ENCODE peak calls at places on chromosomes 16 and 17, in five cellular contexts. Y is RPMI7951, D is NCI-H524 treated with DMSO at 0.1 percent for 48 hours, N is NCI-H2081, K is H4. R is an unnamed sample.

GRCh38 chr16:88087517-88087877 is 136.3 kb downstream of the BANP start:
- DNase-seq in Y (no peak), D (no peak), K (no peak), N (no peak), R (no peak)

GRCh38 chr16:72015124-72015523 is 6.6 kb downstream of the DHODH start:
- DNase-seq in D (no peak), N (no peak), Y (no peak), K (no peak), R (no peak)

GRCh38 chr16:79534143-79534542 is 66.4 kb downstream of the MAF start:
- DNase-seq in K (no peak), Y (no peak), N (no peak), D (no peak), R (no peak)

GRCh38 chr17:79424471-79425185 is 186.2 kb downstream of the RBFOX3 start:
- DNase-seq in Y (no peak), K (no peak), N (no peak), D (peak), R (no peak)

GRCh38 chr16:56370836-56371235 is 54.5 kb downstream of the AMFR start:
- DNase-seq in Y (peak), N (no peak), K (peak), D (no peak), R (peak)

GRCh38 chr16:80300876-80301275 is 239.9 kb upstream of the DYNLRB2 start:
- DNase-seq in Y (peak), K (peak), D (no peak), N (no peak), R (peak)

GRCh38 chr17:47270946-47271705 is 17.5 kb downstream of the ITGB3 start:
- DNase-seq in K (no peak), D (no peak), N (no peak), Y (no peak), R (no peak)

GRCh38 chr17:6853764-6854442 is 22.4 kb upstream of the TEKT1 start:
- DNase-seq in D (no peak), K (peak), Y (no peak), N (no peak), R (no peak)

GRCh38 chr17:68383443-68384321 is 73.6 kb downstream of the WIPI1 start:
- DNase-seq in D (no peak), Y (peak), K (peak), N (no peak), R (peak)

GRCh38 chr17:57751971-57752905 is 7.1 kb upstream of the CCDC182 start:
- DNase-seq in Y (no peak), D (no peak), N (no peak), K (no peak), R (no peak)

GRCh38 chr16:10314811-10315210 is 71.0 kb upstream of the ATF7IP2 start:
- DNase-seq in K (peak), D (no peak), N (no peak), Y (peak), R (peak)

GRCh38 chr17:46823657-46824056 is 5.2 kb upstream of the WNT3 start:
- DNase-seq in K (no peak), D (no peak), N (no peak), Y (no peak), R (no peak)

GRCh38 chr17:63838586-63839184 is 3.8 kb downstream of the SMARCD2 start:
- DNase-seq in D (no peak), Y (no peak), N (peak), K (no peak), R (peak)

GRCh38 chr16:88787579-88788314 is 2.7 kb upstream of the PIEZO1 start:
- DNase-seq in Y (no peak), D (no peak), N (no peak), K (no peak), R (no peak)

GRCh38 chr17:45170976-45171337 is 9.3 kb downstream of the HEXIM2 start:
- DNase-seq in Y (peak), N (no peak), K (peak), D (no peak), R (peak)

GRCh38 chr16:31502981-31503380 is 5.2 kb downstream of the RUSF1 start:
- DNase-seq in Y (no peak), N (no peak), D (no peak), K (no peak), R (peak)

GRCh38 chr17:29749045-29749825 is 126.5 kb upstream of the CORO6 start:
- DNase-seq in N (no peak), D (no peak), Y (no peak), K (no peak), R (no peak)

GRCh38 chr17:61766520-61766919 is 96.8 kb downstream of the BRIP1 start:
- DNase-seq in K (no peak), N (no peak), D (no peak), Y (no peak), R (no peak)

GRCh38 chr16:84614075-84614474 is 3.8 kb downstream of the COTL1 start:
- DNase-seq in N (no peak), D (no peak), K (no peak), Y (no peak), R (peak)

GRCh38 chr16:74841469-74841868 is 66.8 kb upstream of the FA2H start:
- DNase-seq in K (no peak), N (no peak), D (no peak), Y (no peak), R (no peak)

GRCh38 chr17:37384560-37385160 is 8.9 kb downstream of the C17orf78 start:
- DNase-seq in N (no peak), D (no peak), Y (no peak), K (no peak), R (peak)

GRCh38 chr16:66248096-66248495 is 118.4 kb upstream of the CDH5 start:
- DNase-seq in D (no peak), Y (no peak), K (peak), N (no peak), R (peak)